ENCODE peak calls at places on chromosome 6, in four cellular contexts. J, X, G and L are unnamed samples.

GRCh38 chr6:169415179-169415578 is 161.5 kb upstream of the THBS2 start:
- DNase-seq in G (peak), X (no peak), J (no peak), L (no peak)

GRCh38 chr6:47862731-47863130 is 80.9 kb downstream of the OPN5 start:
- DNase-seq in X (no peak), G (no peak), J (no peak), L (no peak)

GRCh38 chr6:65538644-65539043 is 168.4 kb downstream of the EYS start:
- DNase-seq in J (no peak), X (no peak), G (no peak), L (no peak)

GRCh38 chr6:165843121-165843520 is 180.1 kb upstream of the PDE10A start:
- DNase-seq in X (no peak), G (no peak), J (no peak), L (no peak)

GRCh38 chr6:118574051-118574865 is 26.2 kb downstream of the PLN start:
- DNase-seq in X (no peak), J (no peak), G (peak), L (peak)

GRCh38 chr6:90078513-90079289 is 184.4 kb downstream of the GJA10 start:
- DNase-seq in X (no peak), G (no peak), J (no peak), L (no peak)

GRCh38 chr6:53492860-53493634 is 51.9 kb downstream of the GCLC start:
- DNase-seq in X (peak), J (no peak), G (peak), L (peak)

GRCh38 chr6:130111031-130111430 is 92.7 kb downstream of the L3MBTL3 start:
- DNase-seq in G (no peak), X (peak), J (no peak), L (no peak)

GRCh38 chr6:4133941-4134838 is 1.2 kb downstream of the ECI2 start:
- DNase-seq in X (peak), G (peak), J (no peak), L (peak)

GRCh38 chr6:156731436-156731835 is 45.7 kb upstream of the ARID1B start:
- DNase-seq in X (peak), G (peak), J (no peak), L (peak)

GRCh38 chr6:31267504-31268371 is 4.2 kb downstream of the HLA-C start:
- DNase-seq in G (no peak), X (no peak), J (no peak), L (no peak)

GRCh38 chr6:87926072-87926471 is 121.6 kb upstream of the SPACA1 start:
- DNase-seq in J (no peak), G (no peak), X (no peak), L (no peak)

GRCh38 chr6:169026175-169026574 is 227.5 kb downstream of the THBS2 start:
- DNase-seq in J (no peak), G (no peak), X (no peak), L (no peak)

GRCh38 chr6:139591075-139591474 is 216.6 kb upstream of the CITED2 start:
- DNase-seq in J (no peak), X (no peak), G (no peak), L (no peak)

GRCh38 chr6:65545920-65546319 is 161.1 kb downstream of the EYS start:
- DNase-seq in J (no peak), G (no peak), X (no peak), L (no peak)

GRCh38 chr6:12806811-12807210 is 90.2 kb downstream of the PHACTR1 start:
- DNase-seq in J (no peak), X (no peak), G (no peak), L (no peak)

GRCh38 chr6:1871936-1872335 is 262.2 kb downstream of the FOXC1 start:
- DNase-seq in X (no peak), G (no peak), J (no peak), L (no peak)

GRCh38 chr6:34083227-34083889 is 62.5 kb downstream of the GRM4 start:
- DNase-seq in G (no peak), J (no peak), X (no peak), L (no peak)

GRCh38 chr6:167996424-167997199 is 859 bp upstream of the KIF25 start:
- DNase-seq in J (no peak), X (no peak), G (no peak), L (no peak)

GRCh38 chr6:90274481-90275030 is 22.1 kb downstream of the BACH2 start:
- DNase-seq in X (no peak), G (no peak), J (peak), L (no peak)

GRCh38 chr6:95133578-95133977 is 443.8 kb upstream of the MANEA start:
- DNase-seq in J (no peak), G (peak), X (no peak), L (peak)

GRCh38 chr6:112310439-112311154 is 36.5 kb upstream of the RFPL4B start:
- DNase-seq in X (no peak), J (no peak), G (no peak), L (no peak)

GRCh38 chr6:155381856-155382690 is 67.8 kb upstream of the TFB1M start:
- DNase-seq in G (peak), J (no peak), X (peak), L (peak)

GRCh38 chr6:111874030-111874425 is 776 bp upstream of the FYN start:
- DNase-seq in G (peak), J (peak), X (peak), L (peak)

GRCh38 chr6:159679091-159680077 is 13.7 kb downstream of the SOD2 start:
- DNase-seq in G (peak), J (no peak), X (peak), L (peak)

GRCh38 chr6:115067690-115068447 is 725.0 kb upstream of the HS3ST5 start:
- DNase-seq in J (no peak), G (no peak), X (no peak), L (no peak)

GRCh38 chr6:15457903-15458530 is 204.8 kb downstream of the DTNBP1 start:
- DNase-seq in J (no peak), X (no peak), G (no peak), L (no peak)

GRCh38 chr6:78995946-78996345 is 82.1 kb downstream of the PHIP start:
- DNase-seq in X (no peak), J (no peak), G (peak), L (peak)

GRCh38 chr6:70310063-70310694 is 7.3 kb upstream of the COL9A1 start:
- DNase-seq in G (peak), J (no peak), X (peak), L (peak)

GRCh38 chr6:132780770-132781371 is 17.6 kb downstream of the SLC18B1 start:
- DNase-seq in X (peak), J (no peak), G (peak), L (peak)

GRCh38 chr6:127096167-127096566 is 22.3 kb upstream of the RSPO3 start:
- DNase-seq in G (no peak), J (no peak), X (no peak), L (no peak)

GRCh38 chr6:165920896-165921671 is 246.6 kb downstream of the TBXT start:
- DNase-seq in X (no peak), J (no peak), G (peak), L (no peak)

GRCh38 chr6:4588163-4588562 is 188.0 kb upstream of the CDYL start:
- DNase-seq in X (no peak), J (no peak), G (no peak), L (no peak)

GRCh38 chr6:24743265-24743943 is 24.4 kb upstream of the C6orf62 start:
- DNase-seq in X (peak), G (peak), J (no peak), L (peak)

GRCh38 chr6:44001318-44001868 is 125.9 kb downstream of the MRPL14 start:
- DNase-seq in J (no peak), G (peak), X (no peak), L (peak)